ENCODE peak calls at places on chromosomes 6 and 20, in four cellular contexts. M, C, S and U are unnamed samples.

GRCh38 chr6:79033279-79033678 is 44.8 kb downstream of the PHIP start:
- DNase-seq in M (no peak), C (no peak), S (no peak), U (no peak)

GRCh38 chr6:149242883-149243282 is 74.6 kb upstream of the TAB2 start:
- DNase-seq in M (no peak), C (no peak), S (peak; percentile 53), U (no peak)

GRCh38 chr20:20150241-20150640 is 97.9 kb downstream of the CFAP61 start:
- DNase-seq in M (no peak), C (no peak), S (no peak), U (no peak)

GRCh38 chr6:161091151-161091550 is 99.6 kb downstream of the MAP3K4 start:
- DNase-seq in M (no peak), C (no peak), S (no peak), U (no peak)

GRCh38 chr6:170062904-170063220 is 228.0 kb downstream of the DLL1 start:
- DNase-seq in M (no peak), C (no peak), S (no peak), U (no peak)

GRCh38 chr20:2397091-2397490 is 16.4 kb downstream of the TGM6 start:
- DNase-seq in M (no peak), C (no peak), S (no peak), U (no peak)

GRCh38 chr6:35025241-35026188 is 115.6 kb downstream of the TCP11 start:
- DNase-seq in M (no peak), C (no peak), S (no peak), U (peak; percentile 48)

GRCh38 chr6:156916108-156916801 is 139.1 kb downstream of the ARID1B start:
- DNase-seq in M (no peak), C (no peak), S (peak; percentile 37), U (no peak)

GRCh38 chr6:90251295-90251992 is 45.2 kb downstream of the BACH2 start:
- DNase-seq in M (no peak), C (no peak), S (peak; percentile 56), U (no peak)

GRCh38 chr20:2051920-2052319 is 49.7 kb upstream of the STK35 start:
- DNase-seq in M (no peak), C (no peak), S (no peak), U (peak; percentile 44)

GRCh38 chr6:154567695-154568220 is 57.3 kb upstream of the CNKSR3 start:
- DNase-seq in M (no peak), C (no peak), S (no peak), U (no peak)

GRCh38 chr20:18224968-18225568 is 63.3 kb upstream of the ZNF133 start:
- DNase-seq in M (no peak), C (no peak), S (peak; percentile 64), U (peak; percentile 54)

GRCh38 chr20:14963262-14963663 is 625.9 kb upstream of the FLRT3 start:
- DNase-seq in M (no peak), C (no peak), S (no peak), U (peak; percentile 54)

GRCh38 chr20:49697071-49697470 is 16.6 kb downstream of the B4GALT5 start:
- DNase-seq in M (no peak), C (no peak), S (no peak), U (no peak)

GRCh38 chr6:144809969-144810368 is 524.8 kb downstream of the UTRN start:
- DNase-seq in M (no peak), C (no peak), S (no peak), U (no peak)

GRCh38 chr6:158489441-158489840 is 70.5 kb upstream of the TMEM181 start:
- DNase-seq in M (no peak), C (no peak), S (no peak), U (no peak)

GRCh38 chr6:68634503-68635411 is at the start of gene ADGRB3:
- DNase-seq in M (peak; percentile 77), C (no peak), S (peak; percentile 47), U (peak; percentile 84)

GRCh38 chr6:144757299-144757698 is 472.2 kb downstream of the UTRN start:
- DNase-seq in M (no peak), C (no peak), S (peak; percentile 6), U (no peak)

GRCh38 chr6:128417698-128418097 is 102.7 kb downstream of the PTPRK start:
- DNase-seq in M (no peak), C (no peak), S (no peak), U (no peak)

GRCh38 chr6:35960192-35960591 is 39.3 kb upstream of the SRPK1 start:
- DNase-seq in M (no peak), C (no peak), S (peak; percentile 68), U (no peak)

GRCh38 chr20:1423625-1424106 is 30.8 kb upstream of the FKBP1A start:
- DNase-seq in M (peak; percentile 94), C (peak; percentile 80), S (peak; percentile 69), U (peak; percentile 99)

GRCh38 chr6:137170266-137171052 is 3.0 kb downstream of the IL22RA2 start:
- DNase-seq in M (no peak), C (no peak), S (no peak), U (no peak)

GRCh38 chr6:47288245-47289090 is 21.2 kb downstream of the TNFRSF21 start:
- DNase-seq in M (no peak), C (no peak), S (no peak), U (no peak)

GRCh38 chr6:111922454-111923297 is 49.4 kb upstream of the FYN start:
- DNase-seq in M (no peak), C (no peak), S (peak; percentile 59), U (peak; percentile 27)

GRCh38 chr20:1298888-1299511 is 29.9 kb downstream of the SDCBP2 start:
- DNase-seq in M (no peak), C (no peak), S (no peak), U (no peak)

GRCh38 chr6:42509765-42510164 is 54.1 kb upstream of the UBR2 start:
- DNase-seq in M (no peak), C (no peak), S (peak; percentile 16), U (no peak)
- H4K5ac ChIP-seq in M (no peak overlapping the region), C (no peak overlapping the region), S (no peak overlapping the region), U (no peak overlapping the region)

GRCh38 chr20:23146857-23147256 is 60.7 kb upstream of the CD93 start:
- DNase-seq in M (no peak), C (no peak), S (no peak), U (no peak)

GRCh38 chr20:23145281-23145700 is 59.2 kb upstream of the CD93 start:
- DNase-seq in M (no peak), C (no peak), S (peak; percentile 56), U (no peak)

GRCh38 chr20:23144856-23145255 is 58.7 kb upstream of the CD93 start:
- DNase-seq in M (no peak), C (no peak), S (no peak), U (no peak)

GRCh38 chr20:23147647-23147963 is 61.5 kb upstream of the CD93 start:
- DNase-seq in M (no peak), C (no peak), S (no peak), U (no peak)

DNA sequence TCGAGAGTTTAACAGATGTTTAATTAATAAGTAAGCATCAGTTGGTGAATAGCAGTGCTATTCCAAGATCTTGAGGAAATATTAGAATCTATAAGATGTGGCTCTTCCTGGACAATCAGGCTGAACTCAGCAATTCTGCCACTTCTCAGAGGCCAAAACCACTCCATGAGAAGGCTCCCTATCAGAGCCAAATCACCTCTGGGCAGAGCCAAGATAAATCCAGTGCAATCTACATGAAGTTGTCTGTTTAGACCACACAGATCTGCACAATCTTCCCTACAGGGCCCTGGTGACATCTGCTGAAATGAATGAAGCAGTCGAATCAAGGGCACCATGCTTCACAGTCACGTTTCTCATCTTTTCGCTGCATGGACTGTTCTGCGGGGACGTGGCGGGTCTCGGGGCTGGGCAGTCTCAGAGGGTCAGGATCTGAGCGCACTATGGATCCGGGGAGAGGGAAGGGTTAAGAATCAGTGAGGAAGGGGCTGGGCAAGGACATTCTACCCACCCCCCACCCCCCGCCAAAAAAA is 60.1 kb upstream of the CD93 start:
- DNase-seq in M (no peak), C (no peak), S (no peak), U (no peak)
- H3K4me1 ChIP-seq in M (no peaks in the 10 kb centered on the region), C (no peaks in the 10 kb centered on the region), S (peaks cover 29% of the 10 kb centered on the region), U (no peaks in the 10 kb centered on the region)

GRCh38 chr6:16572943-16573342 is 188.3 kb downstream of the ATXN1 start:
- DNase-seq in M (no peak), C (no peak), S (no peak), U (no peak)
- H4K5ac ChIP-seq in M (no peak overlapping the region), C (no peak overlapping the region), S (no peak overlapping the region), U (no peak overlapping the region)

GRCh38 chr6:166932616-166933015 is 23.7 kb downstream of the RNASET2 start:
- DNase-seq in M (no peak), C (no peak), S (no peak), U (no peak)
- H3K4me1 ChIP-seq in M (no peaks in the 10 kb centered on the region), C (no peaks in the 10 kb centered on the region), S (no peaks in the 10 kb centered on the region), U (no peaks in the 10 kb centered on the region)

GRCh38 chr6:63881791-63882190 is 246.2 kb downstream of the PHF3 start:
- DNase-seq in M (no peak), C (no peak), S (no peak), U (no peak)

GRCh38 chr6:63887011-63887751 is 251.6 kb downstream of the PHF3 start:
- DNase-seq in M (no peak), C (no peak), S (no peak), U (no peak)

GRCh38 chr6:63883597-63883996 is 248.0 kb downstream of the PHF3 start:
- DNase-seq in M (no peak), C (no peak), S (no peak), U (no peak)

GRCh38 chr6:63882208-63882607 is 246.6 kb downstream of the PHF3 start:
- DNase-seq in M (peak; percentile 37), C (no peak), S (no peak), U (peak; percentile 39)
- H4K5ac ChIP-seq in M (no peak overlapping the region), C (no peak overlapping the region), S (no peak overlapping the region), U (no peak overlapping the region)

GRCh38 chr6:11198663-11199603 is 33.5 kb downstream of the NEDD9 start:
- DNase-seq in M (no peak), C (no peak), S (no peak), U (no peak)
- H3K4me1 ChIP-seq in M (peaks cover 21% of the 10 kb centered on the region), C (peaks cover 34% of the 10 kb centered on the region), S (peaks cover 48% of the 10 kb centered on the region), U (peaks cover 19% of the 10 kb centered on the region)

DNA sequence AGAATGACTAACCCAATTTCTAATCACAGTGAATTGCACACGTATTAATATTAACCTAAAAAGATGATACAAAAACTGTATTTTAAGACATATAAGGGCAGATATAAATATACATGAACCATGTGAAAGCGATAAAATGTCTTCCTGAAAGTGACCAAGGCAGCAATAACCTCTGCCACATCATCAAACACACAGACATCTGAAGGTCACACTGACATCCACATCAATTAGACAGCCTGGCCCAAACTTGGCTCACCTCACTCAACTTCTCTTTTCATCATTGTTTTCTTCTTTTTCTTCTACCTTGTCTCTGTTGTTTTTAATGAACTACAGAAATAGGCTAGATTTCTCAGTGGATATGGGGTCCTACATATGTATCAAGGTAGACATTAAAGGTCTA is 128.5 kb downstream of the TRDN start:
- DNase-seq in M (no peak), C (no peak), S (no peak), U (no peak)
- H4K5ac ChIP-seq in M (no peak overlapping the region), C (no peak overlapping the region), S (no peak overlapping the region), U (no peak overlapping the region)

DNA sequence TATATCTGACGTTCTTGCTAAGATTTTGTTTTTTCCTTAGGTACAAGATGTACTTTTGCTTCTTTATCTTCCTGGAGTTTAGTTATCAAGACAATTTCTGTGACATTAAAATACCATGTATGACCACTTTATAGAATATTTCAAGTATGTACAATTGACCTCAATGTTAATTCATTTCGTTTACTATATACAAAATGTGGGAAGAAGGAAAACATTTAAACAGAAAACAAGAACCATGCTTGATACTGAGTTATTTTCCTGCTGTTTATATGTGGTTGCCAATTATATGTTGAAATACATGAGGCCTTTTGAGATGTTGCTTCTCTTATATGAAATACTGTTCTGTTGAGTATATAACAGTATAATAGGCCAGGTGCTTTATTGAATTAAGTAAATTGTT is 184.3 kb downstream of the JARID2 start:
- DNase-seq in M (no peak), C (no peak), S (peak; percentile 67), U (no peak)
- H3K4me1 ChIP-seq in M (peaks cover 52% of the 10 kb centered on the region), C (peaks cover 38% of the 10 kb centered on the region), S (peaks cover 28% of the 10 kb centered on the region), U (peaks cover 47% of the 10 kb centered on the region)